ENCODE peak calls at places on chromosomes 4 and X, in ten cellular contexts. One of them, this sample, is unnamed.

GRCh38 chr4:7251321-7251720 is 59.0 kb downstream of the SORCS2 start:
- DNase-seq in endothelial cell: no peak
- DNase-seq in mucosa of gallbladder: no peak
- DNase-seq in stimulated activated CD4-positive, alpha-beta T cell treated with anti-CD3 and anti-CD28 coated beads, Interleukin-12 subunit alpha, Interleukin-12 subunit beta, amount 100 ng/mL, for 24 hours: no peak
- DNase-seq in naive thymus-derived CD4-positive, alpha-beta T cell: no peak
- DNase-seq in HFF-Myc: no peak
- DNase-seq in H9: no peak
- DNase-seq in stimulated activated CD8-positive, alpha-beta memory T cell treated with anti-CD3 and anti-CD28 coated beads, Interleukin-4, amount 100 ng/mL, for 1 hour: no peak
- DNase-seq in nucleus accumbens: no peak
- DNase-seq in lower leg skin: no peak
- DNase-seq in this sample: no peak

GRCh38 chrX:71181558-71181909 is 36.9 kb downstream of the NLGN3 start:
- DNase-seq in endothelial cell: peak; percentile 9
- DNase-seq in mucosa of gallbladder: no peak
- DNase-seq in stimulated activated CD4-positive, alpha-beta T cell treated with anti-CD3 and anti-CD28 coated beads, Interleukin-12 subunit alpha, Interleukin-12 subunit beta, amount 100 ng/mL, for 24 hours: peak; percentile 15
- DNase-seq in naive thymus-derived CD4-positive, alpha-beta T cell: no peak
- DNase-seq in HFF-Myc: peak; percentile 9
- DNase-seq in H9: peak; percentile 34
- DNase-seq in stimulated activated CD8-positive, alpha-beta memory T cell treated with anti-CD3 and anti-CD28 coated beads, Interleukin-4, amount 100 ng/mL, for 1 hour: peak; percentile 18
- DNase-seq in nucleus accumbens: no peak
- DNase-seq in lower leg skin: no peak
- DNase-seq in this sample: no peak

GRCh38 chrX:16484338-16484737 is 165.6 kb upstream of the S100G start:
- DNase-seq in endothelial cell: no peak
- DNase-seq in mucosa of gallbladder: no peak
- DNase-seq in stimulated activated CD4-positive, alpha-beta T cell treated with anti-CD3 and anti-CD28 coated beads, Interleukin-12 subunit alpha, Interleukin-12 subunit beta, amount 100 ng/mL, for 24 hours: peak; percentile 2
- DNase-seq in naive thymus-derived CD4-positive, alpha-beta T cell: peak; percentile 13
- DNase-seq in HFF-Myc: peak; percentile 67
- DNase-seq in H9: no peak
- DNase-seq in stimulated activated CD8-positive, alpha-beta memory T cell treated with anti-CD3 and anti-CD28 coated beads, Interleukin-4, amount 100 ng/mL, for 1 hour: no peak
- DNase-seq in nucleus accumbens: no peak
- DNase-seq in lower leg skin: no peak
- DNase-seq in this sample: no peak

GRCh38 chr4:157223446-157223845 is 2.9 kb downstream of the GRIA2 start:
- DNase-seq in endothelial cell: no peak
- DNase-seq in mucosa of gallbladder: no peak
- DNase-seq in stimulated activated CD4-positive, alpha-beta T cell treated with anti-CD3 and anti-CD28 coated beads, Interleukin-12 subunit alpha, Interleukin-12 subunit beta, amount 100 ng/mL, for 24 hours: no peak
- DNase-seq in naive thymus-derived CD4-positive, alpha-beta T cell: no peak
- DNase-seq in HFF-Myc: no peak
- DNase-seq in H9: no peak
- DNase-seq in stimulated activated CD8-positive, alpha-beta memory T cell treated with anti-CD3 and anti-CD28 coated beads, Interleukin-4, amount 100 ng/mL, for 1 hour: no peak
- DNase-seq in nucleus accumbens: no peak
- DNase-seq in lower leg skin: no peak
- DNase-seq in this sample: no peak

GRCh38 chr4:111959202-111959601 is 186.1 kb upstream of the FAM241A start:
- DNase-seq in endothelial cell: no peak
- DNase-seq in mucosa of gallbladder: no peak
- DNase-seq in stimulated activated CD4-positive, alpha-beta T cell treated with anti-CD3 and anti-CD28 coated beads, Interleukin-12 subunit alpha, Interleukin-12 subunit beta, amount 100 ng/mL, for 24 hours: no peak
- DNase-seq in naive thymus-derived CD4-positive, alpha-beta T cell: no peak
- DNase-seq in HFF-Myc: peak; percentile 82
- DNase-seq in H9: no peak
- DNase-seq in stimulated activated CD8-positive, alpha-beta memory T cell treated with anti-CD3 and anti-CD28 coated beads, Interleukin-4, amount 100 ng/mL, for 1 hour: no peak
- DNase-seq in nucleus accumbens: no peak
- DNase-seq in lower leg skin: no peak
- DNase-seq in this sample: no peak

GRCh38 chrX:24760601-24761000 is 66.9 kb downstream of the POLA1 start:
- DNase-seq in endothelial cell: no peak
- DNase-seq in mucosa of gallbladder: no peak
- DNase-seq in stimulated activated CD4-positive, alpha-beta T cell treated with anti-CD3 and anti-CD28 coated beads, Interleukin-12 subunit alpha, Interleukin-12 subunit beta, amount 100 ng/mL, for 24 hours: no peak
- DNase-seq in naive thymus-derived CD4-positive, alpha-beta T cell: no peak
- DNase-seq in HFF-Myc: peak; percentile 4
- DNase-seq in H9: no peak
- DNase-seq in stimulated activated CD8-positive, alpha-beta memory T cell treated with anti-CD3 and anti-CD28 coated beads, Interleukin-4, amount 100 ng/mL, for 1 hour: no peak
- DNase-seq in nucleus accumbens: no peak
- DNase-seq in lower leg skin: no peak
- DNase-seq in this sample: no peak

GRCh38 chr4:112910109-112910736 is 139.2 kb upstream of the ANK2 start:
- DNase-seq in endothelial cell: no peak
- DNase-seq in mucosa of gallbladder: no peak
- DNase-seq in stimulated activated CD4-positive, alpha-beta T cell treated with anti-CD3 and anti-CD28 coated beads, Interleukin-12 subunit alpha, Interleukin-12 subunit beta, amount 100 ng/mL, for 24 hours: no peak
- DNase-seq in naive thymus-derived CD4-positive, alpha-beta T cell: no peak
- DNase-seq in HFF-Myc: peak; percentile 38
- DNase-seq in H9: no peak
- DNase-seq in stimulated activated CD8-positive, alpha-beta memory T cell treated with anti-CD3 and anti-CD28 coated beads, Interleukin-4, amount 100 ng/mL, for 1 hour: no peak
- DNase-seq in nucleus accumbens: peak; percentile 49
- DNase-seq in lower leg skin: no peak
- DNase-seq in this sample: no peak

GRCh38 chrX:18620349-18620748 is 51.6 kb downstream of the RS1 start:
- DNase-seq in endothelial cell: no peak
- DNase-seq in mucosa of gallbladder: no peak
- DNase-seq in stimulated activated CD4-positive, alpha-beta T cell treated with anti-CD3 and anti-CD28 coated beads, Interleukin-12 subunit alpha, Interleukin-12 subunit beta, amount 100 ng/mL, for 24 hours: no peak
- DNase-seq in naive thymus-derived CD4-positive, alpha-beta T cell: no peak
- DNase-seq in HFF-Myc: no peak
- DNase-seq in H9: no peak
- DNase-seq in stimulated activated CD8-positive, alpha-beta memory T cell treated with anti-CD3 and anti-CD28 coated beads, Interleukin-4, amount 100 ng/mL, for 1 hour: no peak
- DNase-seq in nucleus accumbens: no peak
- DNase-seq in lower leg skin: no peak
- DNase-seq in this sample: no peak

GRCh38 chr4:61395754-61396153 is 195.6 kb downstream of the ADGRL3 start:
- DNase-seq in endothelial cell: no peak
- DNase-seq in mucosa of gallbladder: no peak
- DNase-seq in stimulated activated CD4-positive, alpha-beta T cell treated with anti-CD3 and anti-CD28 coated beads, Interleukin-12 subunit alpha, Interleukin-12 subunit beta, amount 100 ng/mL, for 24 hours: no peak
- DNase-seq in naive thymus-derived CD4-positive, alpha-beta T cell: no peak
- DNase-seq in HFF-Myc: no peak
- DNase-seq in H9: no peak
- DNase-seq in stimulated activated CD8-positive, alpha-beta memory T cell treated with anti-CD3 and anti-CD28 coated beads, Interleukin-4, amount 100 ng/mL, for 1 hour: no peak
- DNase-seq in nucleus accumbens: no peak
- DNase-seq in lower leg skin: no peak
- DNase-seq in this sample: no peak

GRCh38 chr4:123312951-123313592 is 83.5 kb upstream of the SPRY1 start:
- DNase-seq in endothelial cell: no peak
- DNase-seq in mucosa of gallbladder: no peak
- DNase-seq in stimulated activated CD4-positive, alpha-beta T cell treated with anti-CD3 and anti-CD28 coated beads, Interleukin-12 subunit alpha, Interleukin-12 subunit beta, amount 100 ng/mL, for 24 hours: no peak
- DNase-seq in naive thymus-derived CD4-positive, alpha-beta T cell: no peak
- DNase-seq in HFF-Myc: no peak
- DNase-seq in H9: no peak
- DNase-seq in stimulated activated CD8-positive, alpha-beta memory T cell treated with anti-CD3 and anti-CD28 coated beads, Interleukin-4, amount 100 ng/mL, for 1 hour: no peak
- DNase-seq in nucleus accumbens: no peak
- DNase-seq in lower leg skin: no peak
- DNase-seq in this sample: no peak

GRCh38 chrX:989959-990510 is 222.4 kb downstream of the CRLF2 start:
- DNase-seq in endothelial cell: no peak
- DNase-seq in mucosa of gallbladder: peak; percentile 92
- DNase-seq in stimulated activated CD4-positive, alpha-beta T cell treated with anti-CD3 and anti-CD28 coated beads, Interleukin-12 subunit alpha, Interleukin-12 subunit beta, amount 100 ng/mL, for 24 hours: no peak
- DNase-seq in naive thymus-derived CD4-positive, alpha-beta T cell: peak; percentile 95
- DNase-seq in HFF-Myc: peak; percentile 91
- DNase-seq in H9: peak; percentile 87
- DNase-seq in stimulated activated CD8-positive, alpha-beta memory T cell treated with anti-CD3 and anti-CD28 coated beads, Interleukin-4, amount 100 ng/mL, for 1 hour: peak; percentile 22
- DNase-seq in nucleus accumbens: peak; percentile 53
- DNase-seq in lower leg skin: peak; percentile 91
- DNase-seq in this sample: no peak

GRCh38 chrX:65596270-65596669 is 61.7 kb upstream of the LAS1L start:
- DNase-seq in endothelial cell: no peak
- DNase-seq in mucosa of gallbladder: peak; percentile 20
- DNase-seq in stimulated activated CD4-positive, alpha-beta T cell treated with anti-CD3 and anti-CD28 coated beads, Interleukin-12 subunit alpha, Interleukin-12 subunit beta, amount 100 ng/mL, for 24 hours: peak; percentile 22
- DNase-seq in naive thymus-derived CD4-positive, alpha-beta T cell: peak; percentile 28
- DNase-seq in HFF-Myc: no peak
- DNase-seq in H9: no peak
- DNase-seq in stimulated activated CD8-positive, alpha-beta memory T cell treated with anti-CD3 and anti-CD28 coated beads, Interleukin-4, amount 100 ng/mL, for 1 hour: no peak
- DNase-seq in nucleus accumbens: no peak
- DNase-seq in lower leg skin: peak; percentile 80
- DNase-seq in this sample: no peak

GRCh38 chr4:25937801-25938200 is 23.8 kb downstream of the SMIM20 start:
- DNase-seq in endothelial cell: no peak
- DNase-seq in mucosa of gallbladder: no peak
- DNase-seq in stimulated activated CD4-positive, alpha-beta T cell treated with anti-CD3 and anti-CD28 coated beads, Interleukin-12 subunit alpha, Interleukin-12 subunit beta, amount 100 ng/mL, for 24 hours: no peak
- DNase-seq in naive thymus-derived CD4-positive, alpha-beta T cell: no peak
- DNase-seq in HFF-Myc: no peak
- DNase-seq in H9: no peak
- DNase-seq in stimulated activated CD8-positive, alpha-beta memory T cell treated with anti-CD3 and anti-CD28 coated beads, Interleukin-4, amount 100 ng/mL, for 1 hour: no peak
- DNase-seq in nucleus accumbens: no peak
- DNase-seq in lower leg skin: no peak
- DNase-seq in this sample: no peak

GRCh38 chr4:46975841-46976551 is 17.4 kb downstream of the GABRA4 start:
- DNase-seq in endothelial cell: no peak
- DNase-seq in mucosa of gallbladder: no peak
- DNase-seq in stimulated activated CD4-positive, alpha-beta T cell treated with anti-CD3 and anti-CD28 coated beads, Interleukin-12 subunit alpha, Interleukin-12 subunit beta, amount 100 ng/mL, for 24 hours: no peak
- DNase-seq in naive thymus-derived CD4-positive, alpha-beta T cell: no peak
- DNase-seq in HFF-Myc: no peak
- DNase-seq in H9: no peak
- DNase-seq in stimulated activated CD8-positive, alpha-beta memory T cell treated with anti-CD3 and anti-CD28 coated beads, Interleukin-4, amount 100 ng/mL, for 1 hour: no peak
- DNase-seq in nucleus accumbens: no peak
- DNase-seq in lower leg skin: no peak
- DNase-seq in this sample: no peak

GRCh38 chr4:108045687-108046024 is 56.0 kb downstream of the HADH start:
- DNase-seq in endothelial cell: no peak
- DNase-seq in mucosa of gallbladder: no peak
- DNase-seq in stimulated activated CD4-positive, alpha-beta T cell treated with anti-CD3 and anti-CD28 coated beads, Interleukin-12 subunit alpha, Interleukin-12 subunit beta, amount 100 ng/mL, for 24 hours: no peak
- DNase-seq in naive thymus-derived CD4-positive, alpha-beta T cell: no peak
- DNase-seq in HFF-Myc: no peak
- DNase-seq in H9: no peak
- DNase-seq in stimulated activated CD8-positive, alpha-beta memory T cell treated with anti-CD3 and anti-CD28 coated beads, Interleukin-4, amount 100 ng/mL, for 1 hour: no peak
- DNase-seq in nucleus accumbens: peak; percentile 11
- DNase-seq in lower leg skin: no peak
- DNase-seq in this sample: no peak

GRCh38 chr4:95548738-95549245 is at the start of gene UNC5C:
- DNase-seq in endothelial cell: peak; percentile 48
- DNase-seq in mucosa of gallbladder: peak; percentile 51
- DNase-seq in stimulated activated CD4-positive, alpha-beta T cell treated with anti-CD3 and anti-CD28 coated beads, Interleukin-12 subunit alpha, Interleukin-12 subunit beta, amount 100 ng/mL, for 24 hours: no peak
- DNase-seq in naive thymus-derived CD4-positive, alpha-beta T cell: no peak
- DNase-seq in HFF-Myc: no peak
- DNase-seq in H9: peak; percentile 78
- DNase-seq in stimulated activated CD8-positive, alpha-beta memory T cell treated with anti-CD3 and anti-CD28 coated beads, Interleukin-4, amount 100 ng/mL, for 1 hour: no peak
- DNase-seq in nucleus accumbens: peak; percentile 92
- DNase-seq in lower leg skin: peak; percentile 82
- DNase-seq in this sample: peak; percentile 65

GRCh38 chrX:31540313-31540712 is 468.5 kb upstream of the FTHL17 start:
- DNase-seq in endothelial cell: no peak
- DNase-seq in mucosa of gallbladder: no peak
- DNase-seq in stimulated activated CD4-positive, alpha-beta T cell treated with anti-CD3 and anti-CD28 coated beads, Interleukin-12 subunit alpha, Interleukin-12 subunit beta, amount 100 ng/mL, for 24 hours: no peak
- DNase-seq in naive thymus-derived CD4-positive, alpha-beta T cell: no peak
- DNase-seq in HFF-Myc: no peak
- DNase-seq in H9: no peak
- DNase-seq in stimulated activated CD8-positive, alpha-beta memory T cell treated with anti-CD3 and anti-CD28 coated beads, Interleukin-4, amount 100 ng/mL, for 1 hour: no peak
- DNase-seq in nucleus accumbens: no peak
- DNase-seq in lower leg skin: no peak
- DNase-seq in this sample: no peak

GRCh38 chrX:155027509-155028066 is 944 bp downstream of the FUNDC2 start:
- DNase-seq in endothelial cell: no peak
- DNase-seq in mucosa of gallbladder: peak; percentile 17
- DNase-seq in stimulated activated CD4-positive, alpha-beta T cell treated with anti-CD3 and anti-CD28 coated beads, Interleukin-12 subunit alpha, Interleukin-12 subunit beta, amount 100 ng/mL, for 24 hours: no peak
- DNase-seq in naive thymus-derived CD4-positive, alpha-beta T cell: no peak
- DNase-seq in HFF-Myc: no peak
- DNase-seq in H9: no peak
- DNase-seq in stimulated activated CD8-positive, alpha-beta memory T cell treated with anti-CD3 and anti-CD28 coated beads, Interleukin-4, amount 100 ng/mL, for 1 hour: no peak
- DNase-seq in nucleus accumbens: no peak
- DNase-seq in lower leg skin: no peak
- DNase-seq in this sample: no peak